ENCODE peak calls at places on chromosomes 3 and 15, in nine cellular contexts. One of them, this sample, is unnamed.
A peak's percentile ranks its signal among the peaks of the same experiment; 100 is the strongest.

GRCh38 chr3:141410861-141411771 is 42.8 kb downstream of the ZBTB38 start:
- DNase-seq in colonic mucosa: peak; percentile 33
- DNase-seq in endothelial cell: no peak
- DNase-seq in body of pancreas: no peak
- DNase-seq in RWPE1: no peak
- DNase-seq in testis: peak; percentile 48
- DNase-seq in WTC11: no peak
- DNase-seq in CD4-positive, alpha-beta T cell: no peak
- DNase-seq in cardiac muscle cell: peak; percentile 52
- DNase-seq in this sample: no peak

GRCh38 chr3:57120803-57121174 is 44.4 kb downstream of the IL17RD start:
- DNase-seq in cardiac muscle cell: no peak
- DNase-seq in testis: peak; percentile 7
- DNase-seq in body of pancreas: no peak
- DNase-seq in WTC11: no peak
- DNase-seq in colonic mucosa: no peak
- DNase-seq in CD4-positive, alpha-beta T cell: no peak
- DNase-seq in RWPE1: no peak
- DNase-seq in endothelial cell: no peak
- DNase-seq in this sample: no peak

GRCh38 chr3:69787436-69788168 is 48.3 kb downstream of the MITF start:
- DNase-seq in CD4-positive, alpha-beta T cell: no peak
- DNase-seq in body of pancreas: no peak
- DNase-seq in cardiac muscle cell: peak; percentile 79
- DNase-seq in WTC11: no peak
- DNase-seq in RWPE1: peak; percentile 64
- DNase-seq in endothelial cell: no peak
- DNase-seq in colonic mucosa: no peak
- DNase-seq in testis: no peak
- DNase-seq in this sample: no peak

GRCh38 chr15:75712668-75713337 is at the start of gene CSPG4:
- DNase-seq in body of pancreas: no peak
- DNase-seq in RWPE1: no peak
- DNase-seq in colonic mucosa: no peak
- DNase-seq in testis: peak; percentile 56
- DNase-seq in WTC11: peak; percentile 69
- DNase-seq in cardiac muscle cell: peak; percentile 76
- DNase-seq in CD4-positive, alpha-beta T cell: no peak
- DNase-seq in endothelial cell: peak; percentile 33
- DNase-seq in this sample: peak; percentile 81

GRCh38 chr3:160806094-160806493 is 50.1 kb downstream of the PPM1L start:
- DNase-seq in CD4-positive, alpha-beta T cell: no peak
- DNase-seq in testis: no peak
- DNase-seq in body of pancreas: no peak
- DNase-seq in WTC11: no peak
- DNase-seq in cardiac muscle cell: no peak
- DNase-seq in endothelial cell: no peak
- DNase-seq in colonic mucosa: no peak
- DNase-seq in RWPE1: no peak
- DNase-seq in this sample: no peak

GRCh38 chr3:123870033-123870432 is 14.1 kb downstream of the MYLK start:
- DNase-seq in body of pancreas: no peak
- DNase-seq in WTC11: no peak
- DNase-seq in testis: no peak
- DNase-seq in cardiac muscle cell: no peak
- DNase-seq in colonic mucosa: no peak
- DNase-seq in CD4-positive, alpha-beta T cell: no peak
- DNase-seq in RWPE1: peak; percentile 41
- DNase-seq in endothelial cell: no peak
- DNase-seq in this sample: no peak

GRCh38 chr3:141011511-141012262 is 39.5 kb upstream of the SPSB4 start:
- DNase-seq in RWPE1: peak; percentile 37
- DNase-seq in cardiac muscle cell: peak; percentile 67
- DNase-seq in WTC11: peak; percentile 95
- DNase-seq in body of pancreas: peak; percentile 85
- DNase-seq in endothelial cell: peak; percentile 93
- DNase-seq in colonic mucosa: peak; percentile 67
- DNase-seq in testis: peak; percentile 89
- DNase-seq in CD4-positive, alpha-beta T cell: peak; percentile 59
- DNase-seq in this sample: peak; percentile 93

GRCh38 chr3:6785726-6786125 is 75.2 kb upstream of the GRM7 start:
- DNase-seq in endothelial cell: no peak
- DNase-seq in testis: no peak
- DNase-seq in colonic mucosa: no peak
- DNase-seq in WTC11: no peak
- DNase-seq in RWPE1: no peak
- DNase-seq in CD4-positive, alpha-beta T cell: no peak
- DNase-seq in body of pancreas: no peak
- DNase-seq in cardiac muscle cell: no peak
- DNase-seq in this sample: no peak

GRCh38 chr15:40483919-40484318 is 13.1 kb downstream of the CHST14 start:
- DNase-seq in testis: peak; percentile 1
- DNase-seq in endothelial cell: no peak
- DNase-seq in colonic mucosa: no peak
- DNase-seq in CD4-positive, alpha-beta T cell: no peak
- DNase-seq in WTC11: no peak
- DNase-seq in RWPE1: no peak
- DNase-seq in cardiac muscle cell: no peak
- DNase-seq in body of pancreas: no peak
- DNase-seq in this sample: no peak

GRCh38 chr3:126887686-126888085 is 95.2 kb upstream of the PLXNA1 start:
- DNase-seq in colonic mucosa: no peak
- DNase-seq in CD4-positive, alpha-beta T cell: no peak
- DNase-seq in cardiac muscle cell: no peak
- DNase-seq in endothelial cell: no peak
- DNase-seq in WTC11: no peak
- DNase-seq in testis: no peak
- DNase-seq in body of pancreas: no peak
- DNase-seq in RWPE1: no peak
- DNase-seq in this sample: no peak

GRCh38 chr15:32100286-32100685 is 70.0 kb downstream of the CHRNA7 start:
- DNase-seq in WTC11: no peak
- DNase-seq in colonic mucosa: no peak
- DNase-seq in CD4-positive, alpha-beta T cell: no peak
- DNase-seq in testis: no peak
- DNase-seq in body of pancreas: no peak
- DNase-seq in cardiac muscle cell: no peak
- DNase-seq in endothelial cell: no peak
- DNase-seq in RWPE1: no peak
- DNase-seq in this sample: no peak

GRCh38 chr15:32105258-32106248 is 75.2 kb downstream of the CHRNA7 start:
- DNase-seq in body of pancreas: peak; percentile 53
- DNase-seq in WTC11: no peak
- DNase-seq in endothelial cell: no peak
- DNase-seq in colonic mucosa: no peak
- DNase-seq in testis: no peak
- DNase-seq in cardiac muscle cell: no peak
- DNase-seq in RWPE1: no peak
- DNase-seq in CD4-positive, alpha-beta T cell: no peak
- DNase-seq in this sample: no peak

GRCh38 chr15:32107477-32108080 is 77.3 kb downstream of the CHRNA7 start:
- DNase-seq in colonic mucosa: no peak
- DNase-seq in cardiac muscle cell: no peak
- DNase-seq in CD4-positive, alpha-beta T cell: no peak
- DNase-seq in body of pancreas: no peak
- DNase-seq in testis: no peak
- DNase-seq in RWPE1: no peak
- DNase-seq in endothelial cell: no peak
- DNase-seq in WTC11: no peak
- DNase-seq in this sample: no peak

GRCh38 chr15:32106401-32107381 is 76.4 kb downstream of the CHRNA7 start:
- DNase-seq in testis: no peak
- DNase-seq in endothelial cell: no peak
- DNase-seq in RWPE1: no peak
- DNase-seq in CD4-positive, alpha-beta T cell: no peak
- DNase-seq in cardiac muscle cell: no peak
- DNase-seq in colonic mucosa: no peak
- DNase-seq in WTC11: no peak
- DNase-seq in body of pancreas: no peak
- DNase-seq in this sample: no peak

DNA sequence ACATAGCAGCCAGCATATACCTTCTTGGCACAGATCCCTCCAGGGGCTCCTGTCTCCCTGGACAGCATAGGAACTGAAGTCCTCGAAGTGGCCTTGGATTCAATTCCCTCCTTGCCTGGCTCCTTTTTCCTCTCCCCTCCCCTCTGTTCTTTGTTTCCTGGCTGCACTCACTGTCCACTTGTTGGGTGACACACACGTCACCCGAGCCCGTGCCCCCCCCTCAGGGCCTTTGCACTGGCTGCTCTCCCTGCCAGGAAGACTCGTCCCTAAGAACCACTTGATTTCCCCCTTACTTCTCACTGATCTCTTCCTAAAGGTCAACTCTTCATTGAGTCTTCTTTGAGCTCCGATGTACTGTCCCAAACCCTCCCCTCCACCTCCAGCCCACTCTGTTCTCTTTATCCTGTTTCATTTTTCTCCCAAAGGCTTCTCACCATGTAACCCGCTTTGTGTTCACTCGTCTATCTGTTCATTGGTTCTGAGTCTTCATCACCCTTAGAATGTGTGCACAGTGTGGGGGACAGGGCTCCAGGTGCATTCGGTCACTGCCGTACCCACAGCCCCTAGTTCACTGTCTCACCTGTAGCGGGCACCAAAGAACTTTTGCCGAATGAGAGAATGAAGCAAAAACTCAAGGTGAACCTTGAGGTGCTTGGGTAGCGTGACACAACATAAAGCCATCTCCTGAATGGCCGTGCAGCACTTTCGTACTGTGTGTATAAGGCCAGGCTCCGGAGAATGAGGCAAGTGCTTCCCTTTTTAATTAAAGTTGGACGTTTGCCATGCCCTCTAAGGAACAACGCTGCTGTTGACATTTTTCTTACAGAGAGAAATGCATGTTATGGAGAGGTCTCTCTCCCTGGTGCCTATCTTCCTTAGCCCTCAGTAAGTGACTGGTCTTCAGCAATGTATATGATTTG is 74.0 kb downstream of the CHRNA7 start:
- DNase-seq in CD4-positive, alpha-beta T cell: no peak
- DNase-seq in RWPE1: no peak
- DNase-seq in WTC11: no peak
- DNase-seq in body of pancreas: peak; percentile 36
- DNase-seq in testis: no peak
- DNase-seq in cardiac muscle cell: no peak
- DNase-seq in colonic mucosa: no peak
- DNase-seq in endothelial cell: no peak
- DNase-seq in this sample: no peak
- TF ChIP-seq CTCF in CD4-positive, alpha-beta T cell: no peak
- TF ChIP-seq CTCF in RWPE1: no peak
- TF ChIP-seq CTCF in WTC11: no peak
- TF ChIP-seq CTCF in body of pancreas: peak; percentile 58
- TF ChIP-seq CTCF in testis: no peak
- TF ChIP-seq CTCF in cardiac muscle cell: no peak
- TF ChIP-seq CTCF in colonic mucosa: no peak
- TF ChIP-seq CTCF in endothelial cell: no peak
- TF ChIP-seq CTCF in this sample: no peak

GRCh38 chr15:29089731-29090616 is 179.6 kb downstream of the NSMCE3 start:
- DNase-seq in body of pancreas: no peak
- DNase-seq in endothelial cell: no peak
- DNase-seq in WTC11: no peak
- DNase-seq in cardiac muscle cell: peak; percentile 25
- DNase-seq in testis: no peak
- DNase-seq in CD4-positive, alpha-beta T cell: no peak
- DNase-seq in colonic mucosa: no peak
- DNase-seq in RWPE1: no peak
- DNase-seq in this sample: no peak
- TF ChIP-seq CTCF in body of pancreas: no peak
- TF ChIP-seq CTCF in endothelial cell: no peak
- TF ChIP-seq CTCF in WTC11: no peak
- TF ChIP-seq CTCF in cardiac muscle cell: peak; percentile 8
- TF ChIP-seq CTCF in testis: no peak
- TF ChIP-seq CTCF in CD4-positive, alpha-beta T cell: no peak
- TF ChIP-seq CTCF in colonic mucosa: no peak
- TF ChIP-seq CTCF in RWPE1: no peak
- TF ChIP-seq CTCF in this sample: peak; percentile 35

GRCh38 chr3:135989247-135989646 is 23.7 kb downstream of the PPP2R3A start:
- DNase-seq in colonic mucosa: no peak
- DNase-seq in WTC11: no peak
- DNase-seq in CD4-positive, alpha-beta T cell: no peak
- DNase-seq in body of pancreas: no peak
- DNase-seq in RWPE1: no peak
- DNase-seq in testis: no peak
- DNase-seq in endothelial cell: no peak
- DNase-seq in cardiac muscle cell: no peak
- DNase-seq in this sample: no peak

GRCh38 chr3:135990903-135991302 is 25.4 kb downstream of the PPP2R3A start:
- DNase-seq in cardiac muscle cell: no peak
- DNase-seq in RWPE1: no peak
- DNase-seq in body of pancreas: no peak
- DNase-seq in WTC11: no peak
- DNase-seq in testis: no peak
- DNase-seq in endothelial cell: no peak
- DNase-seq in CD4-positive, alpha-beta T cell: no peak
- DNase-seq in colonic mucosa: no peak
- DNase-seq in this sample: no peak

GRCh38 chr3:135994708-135995335 is 29.3 kb downstream of the PPP2R3A start:
- DNase-seq in colonic mucosa: no peak
- DNase-seq in WTC11: no peak
- DNase-seq in RWPE1: no peak
- DNase-seq in endothelial cell: no peak
- DNase-seq in testis: no peak
- DNase-seq in body of pancreas: no peak
- DNase-seq in cardiac muscle cell: no peak
- DNase-seq in CD4-positive, alpha-beta T cell: no peak
- DNase-seq in this sample: no peak

GRCh38 chr3:135992072-135992471 is 26.5 kb downstream of the PPP2R3A start:
- DNase-seq in body of pancreas: no peak
- DNase-seq in endothelial cell: no peak
- DNase-seq in WTC11: no peak
- DNase-seq in RWPE1: peak; percentile 68
- DNase-seq in CD4-positive, alpha-beta T cell: no peak
- DNase-seq in testis: no peak
- DNase-seq in colonic mucosa: no peak
- DNase-seq in cardiac muscle cell: peak; percentile 62
- DNase-seq in this sample: no peak

GRCh38 chr3:135991621-135992020 is 26.1 kb downstream of the PPP2R3A start:
- DNase-seq in WTC11: no peak
- DNase-seq in cardiac muscle cell: no peak
- DNase-seq in colonic mucosa: no peak
- DNase-seq in RWPE1: no peak
- DNase-seq in endothelial cell: no peak
- DNase-seq in CD4-positive, alpha-beta T cell: no peak
- DNase-seq in body of pancreas: no peak
- DNase-seq in testis: no peak
- DNase-seq in this sample: no peak
- TF ChIP-seq CTCF in WTC11: no peak
- TF ChIP-seq CTCF in cardiac muscle cell: no peak
- TF ChIP-seq CTCF in colonic mucosa: no peak
- TF ChIP-seq CTCF in RWPE1: no peak
- TF ChIP-seq CTCF in endothelial cell: no peak
- TF ChIP-seq CTCF in CD4-positive, alpha-beta T cell: no peak
- TF ChIP-seq CTCF in body of pancreas: no peak
- TF ChIP-seq CTCF in testis: no peak
- TF ChIP-seq CTCF in this sample: no peak

DNA sequence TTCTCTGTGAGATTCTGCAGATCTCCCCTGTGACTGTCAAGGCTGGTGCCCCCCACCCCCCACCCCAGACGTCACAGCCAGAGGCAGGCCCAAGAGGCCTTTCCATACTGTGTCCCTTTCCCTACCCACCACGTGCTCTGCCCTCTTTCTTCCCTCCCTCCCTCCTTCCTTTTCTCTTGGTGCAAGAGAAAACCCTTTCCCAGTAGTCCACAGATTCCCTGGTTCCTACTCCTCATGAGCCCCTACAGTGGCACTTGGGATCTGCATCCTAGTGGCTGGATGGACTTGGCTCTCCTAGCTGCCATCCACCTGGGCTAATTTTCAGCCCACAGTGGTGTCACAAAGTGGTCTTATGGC is 35.1 kb downstream of the KLF13 start:
- DNase-seq in endothelial cell: no peak
- DNase-seq in WTC11: no peak
- DNase-seq in CD4-positive, alpha-beta T cell: no peak
- DNase-seq in RWPE1: no peak
- DNase-seq in body of pancreas: no peak
- DNase-seq in cardiac muscle cell: peak; percentile 24
- DNase-seq in colonic mucosa: no peak
- DNase-seq in testis: peak; percentile 37
- DNase-seq in this sample: no peak
- TF ChIP-seq CTCF in endothelial cell: no peak
- TF ChIP-seq CTCF in WTC11: no peak
- TF ChIP-seq CTCF in CD4-positive, alpha-beta T cell: no peak
- TF ChIP-seq CTCF in RWPE1: no peak
- TF ChIP-seq CTCF in body of pancreas: no peak
- TF ChIP-seq CTCF in cardiac muscle cell: no peak
- TF ChIP-seq CTCF in colonic mucosa: no peak
- TF ChIP-seq CTCF in testis: no peak
- TF ChIP-seq CTCF in this sample: no peak

This sample was measured in nephron progenitor cell.